ENCODE peak calls at places on chromosomes 16 and 17, in nine cellular contexts. Q is CD8-positive, alpha-beta T cell; A is testis; L is epithelial cell of proximal tubule; O is A549; B is mesothelial cell of epicardium; G is lower lobe of right lung; H is tibial nerve; N is lung. S is an unnamed sample.

GRCh38 chr17:14935139-14935538 is 330.0 kb downstream of the PMP22 start:
- DNase-seq in G (no peak), A (no peak), L (no peak), O (no peak), N (no peak), B (no peak), H (no peak), Q (no peak), S (no peak)

GRCh38 chr16:11913425-11914079 is 2.2 kb downstream of the GSPT1 start:
- DNase-seq in B (no peak), Q (peak), N (no peak), L (no peak), G (no peak), H (no peak), O (peak), A (no peak), S (no peak)

GRCh38 chr16:55274391-55274790 is 49.6 kb upstream of the IRX6 start:
- DNase-seq in G (no peak), L (no peak), Q (no peak), O (no peak), H (no peak), B (no peak), A (no peak), N (peak), S (no peak)

GRCh38 chr16:64615647-64616280 is 506.1 kb downstream of the CDH11 start:
- DNase-seq in G (no peak), L (no peak), N (no peak), H (no peak), O (no peak), Q (no peak), B (no peak), A (no peak), S (no peak)

GRCh38 chr17:56289321-56289720 is 136.0 kb downstream of the ANKFN1 start:
- DNase-seq in B (no peak), N (no peak), H (no peak), O (no peak), G (no peak), A (no peak), L (no peak), Q (no peak), S (no peak)

GRCh38 chr17:418421-418751 is 65.8 kb upstream of the RPH3AL start:
- DNase-seq in N (no peak), A (no peak), O (no peak), H (no peak), L (no peak), G (no peak), Q (no peak), B (no peak), S (no peak)

GRCh38 chr17:1865252-1866037 is 35.6 kb downstream of the RPA1 start:
- DNase-seq in N (no peak), O (peak), H (peak), G (peak), Q (peak), L (no peak), B (no peak), A (peak), S (no peak)

GRCh38 chr16:6193718-6194117 is 1096.1 kb upstream of the EEF2KMT start:
- DNase-seq in H (no peak), Q (no peak), G (no peak), L (peak), A (no peak), N (no peak), O (no peak), B (no peak), S (peak)

GRCh38 chr16:4852221-4852872 is 5.1 kb downstream of the UBN1 start:
- DNase-seq in Q (no peak), N (no peak), B (no peak), O (peak), A (no peak), L (no peak), H (no peak), G (no peak), S (no peak)

GRCh38 chr16:24668481-24669001 is 60.9 kb upstream of the TNRC6A start:
- DNase-seq in N (no peak), L (peak), B (no peak), H (peak), Q (no peak), O (no peak), G (no peak), A (peak), S (no peak)

GRCh38 chr17:78780335-78780734 is 1.7 kb downstream of the CYTH1 start:
- DNase-seq in B (no peak), H (no peak), A (no peak), G (no peak), L (no peak), Q (no peak), N (no peak), O (no peak), S (no peak)

GRCh38 chr17:75950850-75951554 is 10.2 kb upstream of the FBF1 start:
- DNase-seq in H (no peak), G (no peak), N (no peak), A (no peak), O (no peak), L (no peak), Q (no peak), B (no peak), S (no peak)

GRCh38 chr16:3029499-3030127 is 5.8 kb downstream of the THOC6 start:
- DNase-seq in N (no peak), A (no peak), G (no peak), Q (no peak), B (no peak), O (no peak), L (no peak), H (no peak), S (no peak)

GRCh38 chr16:29156511-29156910 is 171.7 kb downstream of the LAT start:
- DNase-seq in O (no peak), G (no peak), A (no peak), B (no peak), N (no peak), L (no peak), H (no peak), Q (no peak), S (no peak)

GRCh38 chr17:4518901-4519300 is 20.2 kb downstream of the SPNS2 start:
- DNase-seq in O (no peak), A (no peak), L (no peak), G (no peak), N (no peak), H (no peak), B (no peak), Q (no peak), S (no peak)

GRCh38 chr17:81556863-81557262 is 4.7 kb upstream of the FAAP100 start:
- DNase-seq in G (no peak), B (no peak), A (no peak), L (no peak), N (no peak), Q (no peak), O (no peak), H (no peak), S (no peak)

GRCh38 chr17:3585826-3586225 is 23.4 kb downstream of the TRPV1 start:
- DNase-seq in L (no peak), H (no peak), N (no peak), G (no peak), Q (no peak), B (no peak), A (no peak), O (no peak), S (no peak)

GRCh38 chr16:58399718-58400633 is 7.7 kb downstream of the GINS3 start:
- DNase-seq in O (peak), Q (no peak), G (no peak), A (no peak), L (no peak), B (no peak), N (no peak), H (no peak), S (no peak)

GRCh38 chr17:45232514-45233422 is 11.1 kb downstream of the FMNL1 start:
- DNase-seq in B (no peak), G (no peak), H (no peak), L (no peak), Q (no peak), A (no peak), N (no peak), O (peak), S (no peak)

GRCh38 chr16:89383095-89384003 is 107.0 kb downstream of the ANKRD11 start:
- DNase-seq in Q (no peak), L (no peak), H (no peak), G (peak), B (no peak), O (peak), A (peak), N (peak), S (peak)

GRCh38 chr16:52572656-52573055 is 25.7 kb upstream of the TOX3 start:
- DNase-seq in Q (no peak), L (no peak), A (no peak), O (no peak), N (no peak), B (no peak), G (no peak), H (no peak), S (no peak)

GRCh38 chr16:24686678-24687077 is 42.8 kb upstream of the TNRC6A start:
- DNase-seq in A (no peak), L (no peak), G (no peak), H (no peak), B (no peak), N (no peak), O (no peak), Q (no peak), S (no peak)

GRCh38 chr16:47016700-47017133 is 43.2 kb upstream of the DNAJA2 start:
- DNase-seq in G (no peak), B (no peak), H (no peak), A (no peak), O (no peak), L (no peak), Q (no peak), N (peak), S (no peak)

GRCh38 chr17:29584452-29585079 is 4.9 kb downstream of the GIT1 start:
- DNase-seq in N (no peak), G (peak), Q (no peak), H (no peak), O (no peak), B (no peak), L (no peak), A (no peak), S (no peak)

GRCh38 chr16:53129281-53130192 is 74.7 kb downstream of the CHD9 start:
- DNase-seq in H (no peak), O (no peak), Q (no peak), B (peak), A (no peak), G (no peak), N (no peak), L (no peak), S (peak)

GRCh38 chr16:21973945-21974344 is 20.8 kb downstream of the UQCRC2 start:
- DNase-seq in N (no peak), Q (no peak), H (no peak), O (no peak), B (no peak), A (no peak), L (no peak), G (no peak), S (no peak)

GRCh38 chr16:49496656-49497055 is 123.1 kb downstream of the C16orf78 start:
- DNase-seq in A (no peak), G (no peak), O (no peak), L (no peak), Q (no peak), N (no peak), B (no peak), H (no peak), S (no peak)

GRCh38 chr16:87688876-87689815 is 76.6 kb downstream of the KLHDC4 start:
- DNase-seq in O (no peak), L (no peak), G (no peak), N (no peak), A (no peak), B (no peak), H (no peak), Q (no peak), S (no peak)

GRCh38 chr16:68848786-68849185 is 5.5 kb downstream of the TANGO6 start:
- DNase-seq in O (no peak), A (no peak), N (no peak), G (no peak), L (no peak), B (no peak), H (no peak), Q (no peak), S (no peak)

GRCh38 chr16:23334421-23334853 is 32.3 kb downstream of the SCNN1B start:
- DNase-seq in H (no peak), O (no peak), G (no peak), Q (no peak), L (no peak), A (no peak), N (no peak), B (no peak), S (no peak)

GRCh38 chr17:77957215-77957868 is 1.2 kb upstream of the TNRC6C start:
- DNase-seq in H (peak), L (no peak), Q (no peak), O (peak), A (no peak), N (no peak), B (no peak), G (no peak), S (no peak)

GRCh38 chr17:50787106-50787505 is 19.8 kb upstream of the ANKRD40CL start:
- DNase-seq in A (no peak), L (no peak), Q (no peak), B (no peak), G (no peak), N (no peak), H (no peak), O (no peak), S (no peak)

GRCh38 chr16:30374538-30374937 is at the start of gene MYL11:
- DNase-seq in G (no peak), N (no peak), A (no peak), O (no peak), B (no peak), Q (no peak), H (no peak), L (no peak), S (no peak)
- TF ChIP-seq CTCF in G (no peak), N (no peak), A (no peak), O (no peak), B (no peak), Q (no peak), H (no peak), L (no peak), S (no peak)

GRCh38 chr17:74179576-74179975 is 23.9 kb upstream of the RPL38 start:
- DNase-seq in B (no peak), A (no peak), G (no peak), H (no peak), O (no peak), L (no peak), Q (no peak), N (no peak), S (no peak)

GRCh38 chr17:74180336-74180735 is 23.1 kb upstream of the RPL38 start:
- DNase-seq in A (no peak), B (no peak), Q (no peak), O (no peak), L (no peak), N (no peak), G (peak), H (no peak), S (no peak)

GRCh38 chr17:74172700-74173099 is 30.8 kb upstream of the RPL38 start:
- DNase-seq in N (no peak), L (no peak), A (no peak), H (no peak), B (no peak), G (no peak), Q (no peak), O (no peak), S (no peak)

GRCh38 chr17:74177018-74177450 is 26.4 kb upstream of the RPL38 start:
- DNase-seq in A (no peak), O (no peak), H (no peak), G (no peak), N (no peak), L (no peak), Q (no peak), B (no peak), S (no peak)

GRCh38 chr17:74176546-74177001 is 26.9 kb upstream of the RPL38 start:
- DNase-seq in L (no peak), Q (no peak), A (peak), H (peak), O (peak), B (no peak), G (peak), N (peak), S (peak)
- TF ChIP-seq CTCF in L (peak), Q (peak), A (peak), H (peak), O (peak), B (peak), G (peak), N (peak), S (peak)

GRCh38 chr16:8627456-8627855 is 6.0 kb downstream of the METTL22 start:
- DNase-seq in O (no peak), G (no peak), Q (no peak), L (no peak), A (no peak), N (no peak), B (no peak), H (no peak), S (no peak)

GRCh38 chr16:8625491-8626087 is 4.1 kb downstream of the METTL22 start:
- DNase-seq in O (no peak), Q (no peak), A (no peak), N (no peak), B (no peak), H (no peak), L (no peak), G (no peak), S (no peak)

GRCh38 chr16:8623634-8624033 is 2.1 kb downstream of the METTL22 start:
- DNase-seq in N (no peak), L (no peak), B (no peak), G (no peak), Q (no peak), H (no peak), A (no peak), O (no peak), S (no peak)

GRCh38 chr16:8628981-8629725 is 7.7 kb downstream of the METTL22 start:
- DNase-seq in H (no peak), O (no peak), B (no peak), G (no peak), A (no peak), Q (no peak), L (no peak), N (no peak), S (no peak)

GRCh38 chr16:8626946-8627345 is 5.4 kb downstream of the METTL22 start:
- DNase-seq in Q (no peak), O (no peak), G (no peak), L (no peak), A (no peak), H (no peak), B (no peak), N (no peak), S (no peak)
- TF ChIP-seq CTCF in Q (no peak), O (no peak), G (no peak), L (no peak), A (no peak), H (no peak), B (no peak), N (no peak), S (no peak)

DNA sequence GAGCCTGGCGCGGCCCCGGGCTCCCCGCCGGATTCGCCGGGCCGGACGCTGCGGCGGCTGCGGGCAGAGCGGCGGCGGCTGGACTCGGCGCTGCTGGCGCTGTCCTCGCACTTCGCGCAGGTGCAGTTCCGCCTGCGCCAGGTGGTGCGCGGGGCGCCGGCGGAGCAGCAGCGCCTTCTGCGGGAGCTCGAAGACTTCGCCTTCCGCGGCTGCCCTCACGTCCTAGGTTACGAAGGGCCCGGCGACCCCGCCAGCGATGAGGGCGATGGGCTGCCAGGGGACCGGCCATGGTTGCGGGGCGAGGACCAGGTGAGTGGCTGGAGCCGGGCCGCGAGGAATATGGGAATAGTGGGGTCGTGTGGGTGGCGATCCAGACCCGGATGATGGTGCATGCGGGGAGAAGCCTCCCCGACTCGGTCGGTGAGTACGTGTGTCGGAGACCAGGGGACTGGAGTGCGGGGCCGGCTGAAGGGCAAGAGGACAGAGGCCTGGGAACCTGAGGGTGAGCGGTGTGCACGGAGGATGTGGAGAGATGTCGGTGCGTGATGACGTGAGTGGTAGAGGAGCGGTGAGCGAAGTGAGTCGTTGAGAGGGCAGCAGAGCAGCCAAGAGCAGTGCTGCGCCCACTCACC is 517 bp downstream of the RUNDC1 start:
- DNase-seq in G (peak), B (peak), L (no peak), H (no peak), Q (no peak), A (peak), O (peak), N (peak), S (peak)
- TF ChIP-seq CTCF in G (peak), B (peak), L (no peak), H (no peak), Q (peak), A (no peak), O (peak), N (no peak), S (peak)

GRCh38 chr17:8706431-8706830 is 38.2 kb downstream of the CCDC42 start:
- DNase-seq in B (no peak), O (no peak), H (no peak), Q (no peak), G (no peak), L (no peak), N (no peak), A (no peak), S (no peak)

GRCh38 chr17:8707591-8708453 is 36.8 kb downstream of the CCDC42 start:
- DNase-seq in B (no peak), O (no peak), G (no peak), Q (no peak), N (no peak), H (no peak), L (no peak), A (no peak), S (no peak)

GRCh38 chr17:8707232-8707590 is 37.4 kb downstream of the CCDC42 start:
- DNase-seq in B (no peak), G (no peak), H (no peak), L (no peak), Q (no peak), O (no peak), N (no peak), A (no peak), S (no peak)

GRCh38 chr17:8702996-8703395 is 41.6 kb downstream of the CCDC42 start:
- DNase-seq in G (no peak), H (no peak), Q (no peak), A (no peak), O (no peak), L (no peak), B (no peak), N (no peak), S (no peak)

DNA sequence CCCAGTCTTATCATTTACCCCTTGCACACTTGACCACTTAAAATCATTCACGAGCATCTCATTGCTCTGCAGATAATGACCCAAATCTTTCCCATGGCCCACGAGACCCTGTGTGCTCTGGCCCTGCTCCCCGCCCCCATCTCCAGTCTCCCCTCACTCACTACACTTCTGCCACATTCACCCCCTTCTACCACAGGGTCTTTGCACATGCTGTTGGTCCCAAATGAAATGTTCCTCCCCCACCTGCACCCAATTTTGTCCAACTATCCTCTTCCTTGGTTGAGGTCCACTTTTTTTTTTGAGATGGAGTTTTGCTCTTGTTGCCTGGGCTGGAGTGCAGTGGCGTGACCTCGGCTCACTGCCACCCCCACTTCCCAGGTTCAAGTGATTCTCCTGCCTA is 39.2 kb downstream of the CCDC42 start:
- DNase-seq in L (no peak), Q (no peak), H (no peak), N (no peak), B (no peak), O (no peak), G (no peak), A (no peak), S (no peak)
- TF ChIP-seq CTCF in L (no peak), Q (no peak), H (no peak), N (no peak), B (no peak), O (no peak), G (no peak), A (no peak), S (no peak)

GRCh38 chr16:1832831-1833454 is 5.9 kb downstream of the FAHD1 start:
- DNase-seq in O (no peak), A (no peak), L (no peak), Q (no peak), H (no peak), G (no peak), B (no peak), N (no peak), S (no peak)

GRCh38 chr16:1826691-1827573 is at the start of the genes FAHD1 and HAGH:
- DNase-seq in H (peak), G (peak), A (peak), O (peak), N (peak), L (peak), B (peak), Q (peak), S (peak)

GRCh38 chr16:1831537-1832075 is 4.6 kb downstream of the FAHD1 start:
- DNase-seq in Q (no peak), N (no peak), L (no peak), H (no peak), B (no peak), A (no peak), O (no peak), G (no peak), S (no peak)

GRCh38 chr16:1828645-1829410 is 1.8 kb downstream of the FAHD1 start:
- DNase-seq in B (no peak), O (no peak), A (no peak), H (no peak), L (peak), G (no peak), N (no peak), Q (no peak), S (no peak)

DNA sequence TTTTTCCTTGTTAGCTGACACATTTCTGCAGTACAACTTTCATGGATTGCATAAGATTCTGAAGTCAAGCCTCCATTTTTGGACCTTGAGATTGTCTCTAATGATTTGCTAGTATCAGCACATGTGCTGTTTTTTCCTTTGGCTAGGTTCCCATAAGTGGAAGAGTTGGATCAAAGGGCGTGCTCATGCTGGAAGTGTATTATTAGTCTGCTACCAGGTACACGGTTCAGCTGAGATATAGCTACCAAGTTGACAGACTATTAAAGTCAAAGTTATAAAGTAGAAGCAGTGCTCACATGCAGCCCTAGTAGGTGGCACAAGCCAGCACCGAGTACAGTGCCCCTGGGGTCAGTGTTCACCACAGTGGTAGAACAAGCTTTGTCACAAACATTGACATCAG is 3.2 kb downstream of the FAHD1 start:
- DNase-seq in H (no peak), A (no peak), N (no peak), B (no peak), G (no peak), L (peak), O (no peak), Q (no peak), S (no peak)
- TF ChIP-seq CTCF in H (no peak), A (no peak), N (no peak), B (no peak), G (no peak), L (no peak), O (no peak), Q (no peak), S (no peak)

S was measured in progenitor cell of endocrine pancreas.